ENCODE peak calls at places on chromosomes 4 and X, in four cellular contexts. H is stomach, C is HepG2, Y is tibial nerve. W is an unnamed sample.

GRCh38 chrX:265502-265901 is 15.7 kb upstream of the PLCXD1 start:
- DNase-seq in Y (no peak), H (peak), C (no peak), W (no peak)

GRCh38 chr4:90103991-90104390 is 23.2 kb upstream of the CCSER1 start:
- DNase-seq in H (no peak), C (no peak), Y (no peak), W (no peak)

GRCh38 chr4:25743971-25744370 is 88.3 kb downstream of the SLC34A2 start:
- DNase-seq in Y (no peak), C (no peak), H (no peak), W (no peak)

GRCh38 chr4:154064244-154064643 is 275.4 kb upstream of the SFRP2 start:
- DNase-seq in Y (no peak), H (no peak), C (no peak), W (no peak)

GRCh38 chr4:56267558-56267957 is 119.7 kb downstream of the AASDH start:
- DNase-seq in Y (no peak), C (no peak), H (no peak), W (no peak)

GRCh38 chrX:152637649-152638442 is at the start of gene GABRQ:
- DNase-seq in C (no peak), H (peak), Y (no peak), W (peak)

GRCh38 chrX:119638725-119639471 is 32.7 kb upstream of the NKRF start:
- DNase-seq in C (no peak), Y (no peak), H (no peak), W (no peak)

GRCh38 chrX:56802428-56802827 is 73.4 kb downstream of the NBDY start:
- DNase-seq in H (no peak), C (no peak), Y (no peak), W (peak)

GRCh38 chr4:13706130-13706529 is 78.6 kb upstream of the BOD1L1 start:
- DNase-seq in Y (no peak), C (no peak), H (no peak), W (no peak)

GRCh38 chr4:52657630-52658501 is 1.2 kb downstream of the USP46 start:
- DNase-seq in H (peak), Y (peak), C (no peak), W (no peak)

GRCh38 chrX:154435171-154435733 is 1.7 kb upstream of the GDI1 start:
- DNase-seq in C (no peak), Y (no peak), H (no peak), W (no peak)

GRCh38 chr4:16858275-16858752 is 40.1 kb downstream of the LDB2 start:
- DNase-seq in C (no peak), Y (no peak), H (no peak), W (no peak)

GRCh38 chr4:40630335-40631021 is 814 bp upstream of the RBM47 start:
- DNase-seq in H (peak), Y (peak), C (no peak), W (peak)

GRCh38 chr4:136277741-136278140 is 1254.6 kb downstream of the PCDH18 start:
- DNase-seq in C (no peak), Y (no peak), H (no peak), W (no peak)

GRCh38 chrX:1224954-1225353 is 12.5 kb upstream of the CRLF2 start:
- DNase-seq in Y (no peak), H (no peak), C (no peak), W (no peak)

GRCh38 chr4:146224331-146224966 is 10.1 kb downstream of the REELD1 start:
- DNase-seq in H (no peak), Y (no peak), C (no peak), W (no peak)

GRCh38 chr4:166318810-166319525 is 445.9 kb downstream of the TLL1 start:
- DNase-seq in C (no peak), Y (no peak), H (no peak), W (no peak)

GRCh38 chrX:13000311-13000811 is 25.5 kb downstream of the TMSB4X start:
- DNase-seq in H (no peak), C (no peak), Y (no peak), W (no peak)

GRCh38 chr4:172989984-172990711 is 178.5 kb upstream of the GALNT7 start:
- DNase-seq in H (no peak), C (no peak), Y (no peak), W (no peak)

GRCh38 chr4:149113804-149114430 is 671.7 kb upstream of the NR3C2 start:
- DNase-seq in Y (no peak), H (no peak), C (no peak), W (no peak)

GRCh38 chrX:42290608-42291007 is 367.3 kb upstream of the CASK start:
- DNase-seq in C (peak), Y (no peak), H (no peak), W (no peak)

GRCh38 chrX:114650351-114650750 is 66.5 kb downstream of the HTR2C start:
- DNase-seq in H (no peak), C (no peak), Y (no peak), W (no peak)

GRCh38 chrX:15350329-15350996 is 15.1 kb upstream of the PIGA start:
- DNase-seq in C (no peak), H (no peak), Y (no peak), W (no peak)
- H3K4me3 ChIP-seq in C (no peak), H (no peak), Y (no peak), W (no peak)

DNA sequence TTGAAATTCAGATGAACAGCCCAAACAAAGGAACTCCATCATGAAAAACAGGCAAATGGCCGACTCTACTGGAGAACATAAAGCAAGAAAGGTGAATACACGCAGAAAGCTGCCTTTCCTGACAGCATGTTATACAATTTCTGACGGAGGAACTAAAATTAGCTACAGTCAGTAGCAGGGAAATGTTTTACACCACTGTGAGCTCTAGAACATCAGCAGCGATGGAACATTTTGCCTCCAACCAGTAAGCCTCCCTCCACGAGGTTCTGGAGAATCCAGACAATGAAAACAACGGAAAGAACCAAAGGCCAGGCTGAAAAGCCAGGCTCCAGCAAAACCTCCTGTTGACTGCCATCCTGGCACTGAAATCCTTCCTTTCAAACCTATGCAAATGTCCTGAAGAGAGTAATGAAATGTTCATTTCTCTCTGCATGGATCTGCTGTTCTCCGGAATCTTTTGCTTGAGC is 78.9 kb downstream of the IRF2 start:
- DNase-seq in H (no peak), Y (no peak), C (no peak), W (no peak)
- H3K27ac ChIP-seq in H (peak), Y (no peak), C (no peak), W (peak)

GRCh38 chr4:15501941-15502340 is 32.3 kb downstream of the CC2D2A start:
- DNase-seq in H (no peak), C (no peak), Y (no peak), W (no peak)
- TF ChIP-seq EP300 in H (no peak), C (no peak), Y (no peak), W (no peak)

GRCh38 chrX:40011483-40012038 is 86.2 kb downstream of the BCOR start:
- DNase-seq in Y (no peak), H (no peak), C (no peak), W (no peak)
- H3K4me3 ChIP-seq in Y (no peak), H (no peak), C (peak), W (no peak)

GRCh38 chr4:7812921-7813320 is 126.7 kb downstream of the AFAP1 start:
- DNase-seq in H (no peak), Y (no peak), C (no peak), W (no peak)

GRCh38 chr4:7813674-7814073 is 126.0 kb downstream of the AFAP1 start:
- DNase-seq in Y (no peak), H (no peak), C (peak), W (no peak)

GRCh38 chr4:7810792-7811535 is 128.7 kb downstream of the AFAP1 start:
- DNase-seq in C (no peak), H (no peak), Y (no peak), W (no peak)

GRCh38 chr4:7812191-7812860 is 127.3 kb downstream of the AFAP1 start:
- DNase-seq in H (no peak), C (no peak), Y (no peak), W (no peak)

GRCh38 chr4:7811536-7812190 is 128.0 kb downstream of the AFAP1 start:
- DNase-seq in C (no peak), Y (peak), H (peak), W (peak)
- H3K27ac ChIP-seq in C (no peak), Y (peak), H (peak), W (peak)

W was measured in transverse colon.